ENCODE peak calls at places on chromosome 7, in four cellular contexts. R is HT-29, D is aorta, N is endothelial cell. X is an unnamed sample.

GRCh38 chr7:30238721-30239441 is 45.5 kb upstream of the ZNRF2 start:
- DNase-seq in N (no peak), D (peak; percentile 78), R (peak; percentile 64), X (peak; percentile 52)

GRCh38 chr7:98956937-98957336 is 78.6 kb downstream of the TRRAP start:
- DNase-seq in D (no peak), R (no peak), N (no peak), X (no peak)

GRCh38 chr7:48094861-48095293 is 5.8 kb downstream of the UPP1 start:
- DNase-seq in R (no peak), D (no peak), N (no peak), X (no peak)

GRCh38 chr7:29864668-29865067 is 58.4 kb downstream of the WIPF3 start:
- DNase-seq in D (no peak), N (no peak), R (no peak), X (no peak)

GRCh38 chr7:99605527-99605926 is 7.5 kb downstream of the TMEM225B start:
- DNase-seq in N (no peak), D (no peak), R (no peak), X (no peak)

GRCh38 chr7:111113263-111114017 is 22.5 kb downstream of the LRRN3 start:
- DNase-seq in R (no peak), N (no peak), D (no peak), X (no peak)

GRCh38 chr7:104642551-104642950 is 314.1 kb downstream of the LHFPL3 start:
- DNase-seq in N (no peak), D (no peak), R (no peak), X (no peak)

GRCh38 chr7:2886900-2887299 is 42.8 kb upstream of the GNA12 start:
- DNase-seq in D (no peak), N (peak; percentile 63), R (peak; percentile 79), X (peak; percentile 32)

GRCh38 chr7:36311539-36311938 is 78.1 kb upstream of the ANLN start:
- DNase-seq in D (no peak), R (no peak), N (no peak), X (no peak)

GRCh38 chr7:2775376-2775775 is 68.7 kb downstream of the GNA12 start:
- DNase-seq in R (no peak), D (no peak), N (no peak), X (no peak)

GRCh38 chr7:155981703-155982102 is 169.4 kb upstream of the SHH start:
- DNase-seq in R (no peak), N (no peak), D (no peak), X (no peak)

GRCh38 chr7:34137176-34137575 is 231.8 kb downstream of the BMPER start:
- DNase-seq in N (no peak), D (no peak), R (no peak), X (no peak)

GRCh38 chr7:44673771-44674170 is 67.3 kb downstream of the OGDH start:
- DNase-seq in R (no peak), N (no peak), D (no peak), X (no peak)

GRCh38 chr7:129101746-129102145 is 42.8 kb upstream of the TSPAN33 start:
- DNase-seq in R (no peak), D (no peak), N (no peak), X (no peak)

GRCh38 chr7:137354361-137354760 is 10.8 kb upstream of the PTN start:
- DNase-seq in N (no peak), R (no peak), D (no peak), X (no peak)

GRCh38 chr7:152866791-152867481 is 107.4 kb downstream of the ACTR3B start:
- DNase-seq in D (no peak), R (no peak), N (no peak), X (no peak)

GRCh38 chr7:44765579-44766415 is 17.1 kb downstream of the ZMIZ2 start:
- DNase-seq in R (no peak), N (no peak), D (no peak), X (no peak)

GRCh38 chr7:79459381-79459780 is 5.9 kb upstream of the MAGI2 start:
- DNase-seq in N (no peak), D (peak; percentile 62), R (no peak), X (no peak)

GRCh38 chr7:92058040-92058439 is 76.2 kb downstream of the CYP51A1 start:
- DNase-seq in N (no peak), D (no peak), R (no peak), X (no peak)

GRCh38 chr7:144384555-144385245 is 18.8 kb downstream of the NOBOX start:
- DNase-seq in R (peak; percentile 50), D (no peak), N (no peak), X (no peak)

GRCh38 chr7:119175916-119176627 is 951.6 kb downstream of the ANKRD7 start:
- DNase-seq in D (no peak), R (peak; percentile 91), N (peak; percentile 81), X (peak; percentile 71)

GRCh38 chr7:974820-975681 is at the start of gene COX19:
- DNase-seq in N (peak; percentile 96), D (peak; percentile 95), R (peak; percentile 84), X (peak; percentile 94)

GRCh38 chr7:116455009-116455408 is 44.5 kb upstream of the CAV2 start:
- DNase-seq in D (no peak), R (no peak), N (no peak), X (no peak)

X was measured in LoVo.